ENCODE peak calls at places on chromosome 15, in six cellular contexts. K is endothelial cell; U is stimulated activated CD4-positive, alpha-beta T cell treated with anti-CD3 and anti-CD28 coated beads, TNF-alpha, amount 100 ng/mL, for 4 hours; F is left ventricle myocardium inferior; X is stimulated activated CD8-positive, alpha-beta memory T cell treated with anti-CD3 and anti-CD28 coated beads, Interleukin-4, amount 100 ng/mL, for 24 hours; H is cerebellar cortex. L is an unnamed sample.

GRCh38 chr15:31279221-31280036 is 47.2 kb upstream of the KLF13 start:
- DNase-seq in X (no peak), U (no peak), F (no peak), H (peak; percentile 70), K (no peak), L (no peak)

GRCh38 chr15:48352474-48353072 is 21.3 kb downstream of the DUT start:
- DNase-seq in K (peak; percentile 58), U (peak; percentile 23), H (peak; percentile 83), F (no peak), X (peak; percentile 16), L (no peak)

GRCh38 chr15:68559342-68560310 is 19.2 kb upstream of the CORO2B start:
- DNase-seq in U (peak; percentile 53), K (peak; percentile 94), X (peak; percentile 56), H (peak; percentile 79), F (peak; percentile 83), L (peak; percentile 78)

GRCh38 chr15:29116970-29117700 is 152.5 kb downstream of the NSMCE3 start:
- DNase-seq in F (no peak), U (no peak), X (no peak), H (no peak), K (no peak), L (no peak)

GRCh38 chr15:40303576-40303975 is 4.2 kb downstream of the PLCB2 start:
- DNase-seq in U (no peak), F (no peak), H (no peak), X (no peak), K (no peak), L (no peak)

GRCh38 chr15:100725121-100726069 is 123.0 kb downstream of the ASB7 start:
- DNase-seq in X (no peak), F (no peak), H (no peak), K (no peak), U (no peak), L (no peak)

GRCh38 chr15:25331860-25332259 is 107.0 kb downstream of the UBE3A start:
- DNase-seq in F (no peak), K (no peak), H (no peak), U (no peak), X (no peak), L (no peak)

GRCh38 chr15:40325700-40326099 is 2.2 kb downstream of the INAFM2 start:
- DNase-seq in F (no peak), H (no peak), U (no peak), K (no peak), X (no peak), L (no peak)

GRCh38 chr15:67076147-67076843 is 10.9 kb downstream of the SMAD3 start:
- DNase-seq in U (no peak), X (no peak), F (no peak), H (no peak), K (no peak), L (peak; percentile 56)

GRCh38 chr15:96330064-96330449 is 443 bp upstream of the NR2F2 start:
- DNase-seq in F (no peak), U (no peak), X (no peak), K (peak; percentile 59), H (peak; percentile 70), L (no peak)

GRCh38 chr15:48029656-48030055 is 91.1 kb upstream of the SLC24A5 start:
- DNase-seq in K (no peak), H (peak; percentile 11), F (no peak), U (no peak), X (no peak), L (no peak)

GRCh38 chr15:62739082-62739481 is 303.5 kb upstream of the TPM1 start:
- DNase-seq in X (no peak), F (no peak), K (no peak), U (no peak), H (no peak), L (no peak)

GRCh38 chr15:93603550-93603949 is 514.5 kb upstream of the RGMA start:
- DNase-seq in H (no peak), X (no peak), K (no peak), U (no peak), F (no peak), L (no peak)

GRCh38 chr15:77025471-77025901 is 30.6 kb downstream of the PSTPIP1 start:
- DNase-seq in K (no peak), H (no peak), F (no peak), U (no peak), X (no peak), L (peak; percentile 11)

GRCh38 chr15:85030301-85031049 is 48.8 kb downstream of the PDE8A start:
- DNase-seq in U (no peak), H (no peak), K (no peak), X (no peak), F (no peak), L (no peak)

GRCh38 chr15:80174017-80174746 is 21.4 kb downstream of the FAH start:
- DNase-seq in F (no peak), K (no peak), H (no peak), X (no peak), U (no peak), L (no peak)

GRCh38 chr15:69841046-69841828 is 256.5 kb downstream of the TLE3 start:
- DNase-seq in X (no peak), K (no peak), F (no peak), H (no peak), U (no peak), L (no peak)

GRCh38 chr15:83837946-83838571 is 184.1 kb downstream of the ADAMTSL3 start:
- DNase-seq in H (peak; percentile 39), U (no peak), X (no peak), F (no peak), K (peak; percentile 56), L (no peak)